ENCODE peak calls at places on chromosomes 5 and 9, in seven cellular contexts. G, W, P, Y, J, C and F are unnamed samples.

GRCh38 chr5:160525471-160526261 is 104.0 kb downstream of the PTTG1 start:
- DNase-seq in G (no peak), C (peak; percentile 80), W (no peak), P (no peak), J (no peak), Y (no peak), F (no peak)

GRCh38 chr5:178940569-178941360 is at the start of gene ZNF454:
- DNase-seq in Y (peak; percentile 88), P (no peak), C (peak; percentile 92), G (peak; percentile 88), J (peak; percentile 62), W (no peak), F (no peak)

GRCh38 chr5:133531634-133532033 is 80.7 kb downstream of the FSTL4 start:
- DNase-seq in J (peak; percentile 17), C (peak; percentile 55), Y (peak; percentile 14), W (no peak), P (no peak), G (no peak), F (no peak)

GRCh38 chr5:151581841-151582583 is 9.1 kb downstream of the FAT2 start:
- DNase-seq in C (no peak), G (no peak), J (no peak), P (no peak), Y (no peak), W (no peak), F (no peak)

GRCh38 chr9:123312306-123312877 is 43.6 kb upstream of the CRB2 start:
- DNase-seq in Y (no peak), C (no peak), P (no peak), G (no peak), W (no peak), J (no peak), F (no peak)

GRCh38 chr5:61274561-61274960 is 57.5 kb upstream of the ZSWIM6 start:
- DNase-seq in G (no peak), P (no peak), Y (peak; percentile 72), J (peak; percentile 60), W (no peak), C (peak; percentile 51), F (no peak)

GRCh38 chr9:69605406-69605805 is 66.8 kb downstream of the APBA1 start:
- DNase-seq in C (no peak), J (no peak), G (peak; percentile 28), Y (no peak), P (no peak), W (no peak), F (no peak)

GRCh38 chr9:34988218-34989055 is 1.1 kb upstream of the DNAJB5 start:
- DNase-seq in W (no peak), P (peak; percentile 54), G (no peak), Y (no peak), C (no peak), J (no peak), F (no peak)

DNA sequence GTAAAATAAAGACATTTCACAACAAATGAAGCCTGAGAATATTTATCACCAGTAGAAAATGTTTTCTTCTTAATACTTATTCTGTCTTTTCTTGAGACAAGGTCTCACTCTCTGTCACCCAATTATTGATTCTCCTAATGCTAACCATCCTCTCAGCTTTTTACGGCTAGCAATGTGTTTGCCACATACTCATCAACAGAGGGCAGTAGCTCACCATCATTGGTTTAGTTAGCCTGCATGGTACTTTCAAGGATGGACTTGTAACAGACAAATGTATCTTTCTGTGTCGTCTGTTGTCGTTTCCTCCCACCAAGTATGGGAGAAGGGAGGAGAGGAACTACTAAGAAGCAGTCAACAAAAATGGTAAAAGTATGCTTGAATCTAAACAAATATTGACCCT is 5.9 kb upstream of the ACO1 start:
- DNase-seq in J (peak; percentile 81), C (peak; percentile 60), G (peak; percentile 60), Y (peak; percentile 88), P (peak; percentile 79), W (peak; percentile 66), F (peak; percentile 81)
- TF ChIP-seq CTCF in J (peak; percentile 95), C (peak; percentile 91), G (peak; percentile 93), Y (peak; percentile 89), P (peak; percentile 86), W (peak; percentile 78), F (peak; percentile 83)

GRCh38 chr9:127049044-127049443 is 73.4 kb downstream of the ANGPTL2 start:
- DNase-seq in P (no peak), G (peak; percentile 86), W (no peak), C (peak; percentile 86), J (peak; percentile 97), Y (peak; percentile 98), F (peak; percentile 96)
- TF ChIP-seq CTCF in P (no peak), G (peak; percentile 28), W (no peak), C (no peak), J (peak; percentile 34), Y (peak; percentile 77), F (no peak)

DNA sequence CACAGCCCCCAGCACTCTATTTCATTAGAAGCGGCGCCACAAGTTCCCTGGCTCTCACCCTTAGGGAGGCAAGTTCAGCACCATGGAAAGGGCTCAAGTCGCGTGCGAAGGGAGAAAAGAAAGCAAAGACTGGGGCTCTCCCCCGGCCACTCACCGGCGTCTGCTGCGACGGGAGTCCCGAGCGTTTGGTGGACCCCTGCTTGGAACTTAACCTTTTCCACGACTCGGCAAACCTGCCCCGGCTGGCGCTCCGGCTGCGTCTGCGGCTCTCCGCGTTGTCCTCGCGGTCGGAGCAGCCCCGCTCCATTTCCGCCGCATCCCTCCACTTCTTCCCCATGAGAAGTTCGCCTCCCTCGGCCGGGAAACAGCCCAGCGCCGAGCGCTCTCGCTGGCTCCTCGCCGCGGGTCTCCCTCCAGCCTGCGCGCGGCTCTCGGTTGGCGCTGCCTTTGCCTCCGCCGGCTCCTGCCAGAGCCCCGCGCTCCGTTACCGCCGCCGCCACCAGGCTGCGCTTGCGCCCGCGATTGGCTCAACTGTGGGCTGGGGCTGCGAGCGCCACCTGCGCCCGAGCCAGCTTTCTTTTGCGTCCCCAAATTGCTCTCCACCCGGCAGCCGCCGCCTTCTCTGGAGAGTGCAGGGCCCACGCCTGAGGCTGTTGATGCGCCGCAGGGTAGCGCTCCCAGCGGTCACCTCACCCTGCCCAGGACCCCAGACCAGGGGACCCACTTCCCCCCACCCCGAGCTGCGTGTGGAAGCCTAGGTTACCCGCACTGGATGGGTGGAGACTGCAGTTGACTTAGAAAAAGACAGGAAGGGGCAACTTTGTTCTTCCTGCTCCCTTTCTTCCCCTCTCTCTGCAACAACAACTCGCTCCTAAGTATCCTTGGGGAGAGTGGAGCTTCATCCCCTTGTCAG is 321.6 kb downstream of the CEMIP2 start:
- DNase-seq in W (peak; percentile 73), J (peak; percentile 46), C (peak; percentile 51), G (peak; percentile 14), P (peak; percentile 95), Y (peak; percentile 60), F (peak; percentile 61)
- TF ChIP-seq CTCF in W (no peak), J (no peak), C (no peak), G (peak; percentile 22), P (peak; percentile 55), Y (no peak), F (no peak)

GRCh38 chr9:2623046-2623865 is 1.7 kb downstream of the VLDLR start:
- DNase-seq in P (peak; percentile 71), C (peak; percentile 25), Y (peak; percentile 52), G (peak; percentile 26), W (no peak), J (peak; percentile 59), F (no peak)

GRCh38 chr9:2620876-2621677 is 510 bp upstream of the VLDLR start:
- DNase-seq in P (peak; percentile 90), Y (peak; percentile 80), C (peak; percentile 65), G (peak; percentile 81), W (peak; percentile 50), J (peak; percentile 87), F (peak; percentile 61)

GRCh38 chr9:2621678-2622360 is at the start of gene VLDLR:
- DNase-seq in W (peak; percentile 70), G (peak; percentile 10), P (peak; percentile 82), Y (peak; percentile 26), C (no peak), J (peak; percentile 17), F (peak; percentile 42)

GRCh38 chr9:2623866-2624682 is 2.5 kb downstream of the VLDLR start:
- DNase-seq in W (no peak), C (no peak), J (no peak), Y (no peak), P (no peak), G (no peak), F (no peak)

DNA sequence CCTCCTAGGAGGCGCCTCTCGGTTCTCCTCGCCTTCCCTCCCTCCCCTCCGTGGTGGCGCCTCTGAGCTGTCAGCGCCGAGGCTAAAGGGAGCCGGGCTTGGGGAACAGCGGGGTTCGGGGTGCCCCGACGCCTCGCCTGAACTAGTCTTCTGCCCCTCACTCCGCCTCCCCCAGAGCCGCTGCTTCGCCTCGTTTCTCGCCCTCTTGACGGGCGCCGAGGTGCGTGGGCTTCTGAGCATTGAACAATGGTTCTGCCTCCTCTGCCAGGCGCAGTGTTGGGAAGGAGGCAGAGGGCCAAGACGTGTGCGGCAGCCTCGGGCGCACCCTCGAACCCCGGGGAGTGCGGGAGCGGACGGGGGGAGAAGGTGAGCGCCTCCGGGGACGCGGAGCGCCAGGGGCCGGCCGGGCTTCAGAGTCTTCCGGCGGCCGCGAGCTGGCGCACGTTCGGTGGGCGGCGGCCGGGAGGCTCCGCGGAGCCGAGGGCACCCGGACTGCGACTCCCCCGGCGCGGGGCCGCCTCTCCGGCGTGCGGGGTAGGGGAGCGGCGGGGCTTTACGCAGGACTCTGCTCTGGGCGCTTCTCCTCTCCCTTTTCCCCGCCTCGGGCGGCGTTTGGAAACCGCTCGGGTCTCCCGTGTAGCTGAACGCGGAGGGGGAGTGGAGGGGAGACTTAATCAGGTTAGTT is 916 bp downstream of the VLDLR start:
- DNase-seq in P (peak; percentile 59), J (peak; percentile 17), W (peak; percentile 57), G (peak; percentile 13), Y (peak; percentile 22), C (no peak), F (no peak)
- TF ChIP-seq CTCF in P (no peak), J (no peak), W (no peak), G (no peak), Y (no peak), C (no peak), F (no peak)